ENCODE peak calls at places on chromosomes 5 and 9, in five cellular contexts. One of them, this sample, is unnamed.
A peak's percentile ranks its signal among the peaks of the same experiment; 100 is the strongest.

GRCh38 chr9:8570776-8571175 is 771.2 kb upstream of the DMAC1 start:
- DNase-seq in mesenchymal stem cell: no peak
- DNase-seq in mammary epithelial cell: no peak
- DNase-seq in cardiac muscle cell: no peak
- DNase-seq in suprapubic skin: no peak
- DNase-seq in this sample: peak; percentile 53

GRCh38 chr5:65066787-65067506 is 298.2 kb downstream of the CWC27 start:
- DNase-seq in suprapubic skin: no peak
- DNase-seq in mesenchymal stem cell: no peak
- DNase-seq in cardiac muscle cell: no peak
- DNase-seq in mammary epithelial cell: no peak
- DNase-seq in this sample: no peak

GRCh38 chr9:116566677-116567488 is 120.2 kb upstream of the TRIM32 start:
- DNase-seq in cardiac muscle cell: peak; percentile 63
- DNase-seq in mammary epithelial cell: no peak
- DNase-seq in mesenchymal stem cell: peak; percentile 75
- DNase-seq in suprapubic skin: no peak
- DNase-seq in this sample: peak; percentile 97

GRCh38 chr9:97864396-97864795 is 11.4 kb downstream of the FOXE1 start:
- DNase-seq in cardiac muscle cell: no peak
- DNase-seq in mammary epithelial cell: no peak
- DNase-seq in mesenchymal stem cell: no peak
- DNase-seq in suprapubic skin: no peak
- DNase-seq in this sample: no peak

GRCh38 chr5:179795049-179795862 is 1.5 kb downstream of the LTC4S start:
- DNase-seq in cardiac muscle cell: no peak
- DNase-seq in mesenchymal stem cell: no peak
- DNase-seq in suprapubic skin: peak; percentile 77
- DNase-seq in mammary epithelial cell: peak; percentile 64
- DNase-seq in this sample: peak; percentile 50

GRCh38 chr9:133485531-133486260 is 6.8 kb upstream of the SLC2A6 start:
- DNase-seq in mammary epithelial cell: no peak
- DNase-seq in mesenchymal stem cell: no peak
- DNase-seq in cardiac muscle cell: no peak
- DNase-seq in suprapubic skin: no peak
- DNase-seq in this sample: no peak

GRCh38 chr9:129544766-129545165 is 76.1 kb downstream of the C9orf50 start:
- DNase-seq in mesenchymal stem cell: peak; percentile 33
- DNase-seq in mammary epithelial cell: no peak
- DNase-seq in suprapubic skin: no peak
- DNase-seq in cardiac muscle cell: peak; percentile 24
- DNase-seq in this sample: no peak

GRCh38 chr9:134442486-134443168 is 116.4 kb downstream of the RXRA start:
- DNase-seq in mesenchymal stem cell: no peak
- DNase-seq in cardiac muscle cell: peak; percentile 36
- DNase-seq in mammary epithelial cell: no peak
- DNase-seq in suprapubic skin: no peak
- DNase-seq in this sample: no peak

GRCh38 chr5:63959177-63959982 is 2.9 kb downstream of the HTR1A start:
- DNase-seq in mammary epithelial cell: peak; percentile 28
- DNase-seq in mesenchymal stem cell: no peak
- DNase-seq in cardiac muscle cell: peak; percentile 15
- DNase-seq in suprapubic skin: no peak
- DNase-seq in this sample: no peak

GRCh38 chr9:110173322-110173642 is 34.7 kb downstream of the C9orf152 start:
- DNase-seq in mammary epithelial cell: no peak
- DNase-seq in cardiac muscle cell: no peak
- DNase-seq in mesenchymal stem cell: no peak
- DNase-seq in suprapubic skin: no peak
- DNase-seq in this sample: no peak

DNA sequence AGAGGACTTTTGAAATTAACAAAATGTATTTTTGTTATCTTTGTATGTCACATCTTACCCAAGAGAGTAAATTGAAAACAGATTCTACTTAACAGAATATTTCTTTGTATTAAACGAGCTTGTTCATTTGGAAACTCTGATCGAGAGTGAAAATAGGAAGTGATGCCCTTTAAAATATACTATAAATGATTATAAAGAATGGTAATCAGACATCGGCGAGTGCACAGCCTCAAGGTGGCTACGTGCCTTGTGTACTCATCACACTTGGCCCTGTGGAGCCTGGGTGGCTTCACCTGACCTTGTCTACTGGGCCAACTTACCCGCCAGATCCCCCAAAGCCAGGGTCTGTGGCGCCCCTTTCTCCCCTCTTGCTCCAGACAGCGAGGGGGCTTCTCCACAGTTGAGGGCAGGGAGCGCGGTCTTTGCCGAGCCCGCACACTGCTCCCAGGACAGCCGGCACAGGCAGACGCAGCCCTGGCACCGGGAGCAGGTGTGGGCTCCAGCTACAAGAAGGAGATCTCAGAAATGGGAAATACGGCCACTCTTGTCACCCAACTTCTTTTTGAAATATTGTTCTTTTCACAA is 243.2 kb downstream of the CEMIP2 start:
- DNase-seq in mesenchymal stem cell: no peak
- DNase-seq in suprapubic skin: no peak
- DNase-seq in mammary epithelial cell: no peak
- DNase-seq in cardiac muscle cell: no peak
- DNase-seq in this sample: no peak
- H3K27ac ChIP-seq in mesenchymal stem cell: no peak overlapping the region
- H3K27ac ChIP-seq in suprapubic skin: no peak overlapping the region
- H3K27ac ChIP-seq in mammary epithelial cell: no peak overlapping the region
- H3K27ac ChIP-seq in cardiac muscle cell: no peak overlapping the region
- H3K27ac ChIP-seq in this sample: no peak overlapping the region

DNA sequence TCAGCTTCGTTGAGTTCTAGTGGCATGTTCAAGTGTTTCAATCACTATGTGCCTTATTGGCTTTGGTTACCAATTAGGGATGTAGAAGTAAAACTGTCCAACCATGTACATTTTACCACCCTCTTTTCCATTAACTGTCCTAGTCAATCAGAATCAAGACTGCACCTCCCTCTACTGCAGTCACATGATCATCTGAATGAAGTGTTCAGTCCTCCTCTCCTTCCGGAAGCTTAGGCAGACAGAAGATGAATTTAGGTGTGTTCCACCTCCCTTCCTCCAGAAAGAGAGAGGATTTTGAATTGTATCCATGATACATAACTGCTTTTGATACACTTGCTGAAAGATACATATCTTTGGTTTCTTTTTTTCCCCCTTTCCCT is 133.7 kb downstream of the ERCC6L2 start:
- DNase-seq in mesenchymal stem cell: no peak
- DNase-seq in suprapubic skin: no peak
- DNase-seq in cardiac muscle cell: no peak
- DNase-seq in mammary epithelial cell: no peak
- DNase-seq in this sample: no peak
- H3K36me3 ChIP-seq in mesenchymal stem cell: peaks cover 61% of the 10 kb centered on the region
- H3K36me3 ChIP-seq in suprapubic skin: peaks cover 70% of the 10 kb centered on the region
- H3K36me3 ChIP-seq in cardiac muscle cell: peaks cover 4% of the 10 kb centered on the region
- H3K36me3 ChIP-seq in mammary epithelial cell: peaks cover 1% of the 10 kb centered on the region
- H3K36me3 ChIP-seq in this sample: peaks cover 2% of the 10 kb centered on the region

DNA sequence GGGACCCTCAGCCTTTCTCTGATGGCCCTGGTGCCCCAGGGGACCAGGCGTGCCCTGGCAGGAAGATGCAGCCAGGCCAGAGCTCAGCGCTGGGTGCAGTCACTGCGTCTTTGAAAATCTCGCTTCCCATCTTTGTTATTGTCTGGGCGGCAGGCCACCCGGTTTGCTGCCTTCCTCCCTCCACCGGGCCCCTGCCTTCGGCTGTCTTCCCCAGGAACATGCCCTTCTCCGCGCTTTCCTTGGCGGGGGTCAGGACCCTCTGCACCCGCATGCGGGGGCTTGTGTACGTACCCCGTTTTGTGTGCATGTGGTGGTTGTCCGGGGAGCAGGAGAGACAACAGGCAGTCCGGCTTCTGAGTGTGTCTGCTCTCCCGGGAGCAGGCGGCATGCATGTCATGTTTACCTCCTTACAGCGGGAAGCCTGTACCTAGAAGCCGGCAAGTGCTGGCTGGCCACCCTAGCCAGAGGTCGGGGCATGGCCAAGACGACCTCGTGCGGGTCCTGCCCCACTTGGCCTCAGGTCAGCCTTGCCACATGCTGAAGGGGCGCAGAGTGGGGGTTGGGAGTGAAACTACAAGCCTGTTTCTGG is 49.5 kb downstream of the DAB2IP start:
- DNase-seq in suprapubic skin: no peak
- DNase-seq in mammary epithelial cell: no peak
- DNase-seq in cardiac muscle cell: no peak
- DNase-seq in mesenchymal stem cell: no peak
- DNase-seq in this sample: no peak
- H3K4me3 ChIP-seq in suprapubic skin: peak overlapping the region; percentile 77
- H3K4me3 ChIP-seq in mammary epithelial cell: peak overlapping the region; percentile 72
- H3K4me3 ChIP-seq in cardiac muscle cell: no peak overlapping the region
- H3K4me3 ChIP-seq in mesenchymal stem cell: peak overlapping the region; percentile 79
- H3K4me3 ChIP-seq in this sample: no peak overlapping the region

GRCh38 chr9:68502279-68502678 is 38.4 kb downstream of the TMEM252 start:
- DNase-seq in mammary epithelial cell: no peak
- DNase-seq in mesenchymal stem cell: no peak
- DNase-seq in cardiac muscle cell: no peak
- DNase-seq in suprapubic skin: no peak
- DNase-seq in this sample: no peak
- H3K27ac ChIP-seq in mammary epithelial cell: no peak overlapping the region
- H3K27ac ChIP-seq in mesenchymal stem cell: no peak overlapping the region
- H3K27ac ChIP-seq in cardiac muscle cell: peak overlapping the region; percentile 51
- H3K27ac ChIP-seq in suprapubic skin: no peak overlapping the region
- H3K27ac ChIP-seq in this sample: no peak overlapping the region

DNA sequence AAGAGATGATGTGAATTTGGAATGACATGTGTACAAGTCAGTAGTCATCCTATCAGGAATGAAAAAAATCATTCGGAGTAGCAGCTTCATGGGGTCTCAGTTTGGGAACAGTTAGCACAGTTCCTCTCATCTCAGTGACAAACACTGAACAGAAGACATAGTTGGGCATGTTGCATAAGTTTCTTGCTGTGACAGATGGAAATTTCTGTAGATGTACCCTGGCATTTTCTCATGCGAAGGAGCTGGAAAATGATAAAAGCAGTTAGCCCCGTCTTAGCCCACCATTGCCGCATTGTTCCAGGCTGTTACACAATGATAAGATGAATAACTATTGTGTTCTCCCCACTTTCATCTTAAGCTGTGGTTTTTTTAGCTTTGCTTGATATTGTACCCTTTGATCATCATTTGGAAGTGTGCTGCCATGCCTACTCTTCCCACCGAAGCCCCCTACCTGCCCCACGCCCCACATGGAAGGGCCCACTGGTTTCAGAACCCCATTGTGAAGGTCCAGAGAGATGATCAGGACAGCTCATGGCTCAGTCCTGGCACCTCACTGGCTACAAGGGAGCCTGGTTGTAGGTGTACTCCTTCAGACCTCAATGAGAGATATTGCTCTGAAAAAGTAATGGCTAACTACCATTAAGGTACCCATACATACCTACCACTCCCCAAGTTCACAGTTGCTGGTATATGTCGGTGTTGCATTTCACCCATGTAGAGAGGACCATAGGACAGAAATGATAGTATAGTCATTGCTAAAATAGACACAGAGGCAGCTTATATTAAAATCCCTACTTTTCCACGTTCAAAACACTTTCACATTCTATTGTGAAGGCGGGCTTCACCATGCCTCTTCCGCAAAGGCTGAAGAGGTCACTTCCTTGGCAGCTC is 38.8 kb downstream of the SFXN1 start:
- DNase-seq in cardiac muscle cell: peak; percentile 18
- DNase-seq in mammary epithelial cell: no peak
- DNase-seq in suprapubic skin: no peak
- DNase-seq in mesenchymal stem cell: no peak
- DNase-seq in this sample: no peak
- H3K36me3 ChIP-seq in cardiac muscle cell: peaks cover 77% of the 10 kb centered on the region
- H3K36me3 ChIP-seq in mammary epithelial cell: peaks cover 49% of the 10 kb centered on the region
- H3K36me3 ChIP-seq in suprapubic skin: peaks cover 61% of the 10 kb centered on the region
- H3K36me3 ChIP-seq in mesenchymal stem cell: peaks cover 94% of the 10 kb centered on the region
- H3K36me3 ChIP-seq in this sample: peaks cover 4% of the 10 kb centered on the region

GRCh38 chr5:115179068-115179958 is 9.6 kb upstream of the TRIM36 start:
- DNase-seq in mammary epithelial cell: no peak
- DNase-seq in mesenchymal stem cell: peak; percentile 24
- DNase-seq in cardiac muscle cell: no peak
- DNase-seq in suprapubic skin: no peak
- DNase-seq in this sample: peak; percentile 56
- H3K4me3 ChIP-seq in mammary epithelial cell: peak overlapping the region; percentile 51
- H3K4me3 ChIP-seq in mesenchymal stem cell: peak overlapping the region; percentile 79
- H3K4me3 ChIP-seq in cardiac muscle cell: peak overlapping the region; percentile 44
- H3K4me3 ChIP-seq in suprapubic skin: peak overlapping the region; percentile 52
- H3K4me3 ChIP-seq in this sample: peak overlapping the region; percentile 56

GRCh38 chr5:57696005-57696755 is 213.6 kb upstream of the ACTBL2 start:
- DNase-seq in suprapubic skin: no peak
- DNase-seq in cardiac muscle cell: no peak
- DNase-seq in mammary epithelial cell: peak; percentile 33
- DNase-seq in mesenchymal stem cell: no peak
- DNase-seq in this sample: no peak

GRCh38 chr5:57690724-57691123 is 208.1 kb upstream of the ACTBL2 start:
- DNase-seq in mesenchymal stem cell: no peak
- DNase-seq in suprapubic skin: no peak
- DNase-seq in mammary epithelial cell: no peak
- DNase-seq in cardiac muscle cell: no peak
- DNase-seq in this sample: no peak

GRCh38 chr5:57692582-57693487 is 210.2 kb upstream of the ACTBL2 start:
- DNase-seq in suprapubic skin: peak; percentile 80
- DNase-seq in mammary epithelial cell: peak; percentile 98
- DNase-seq in mesenchymal stem cell: peak; percentile 93
- DNase-seq in cardiac muscle cell: peak; percentile 94
- DNase-seq in this sample: peak; percentile 82

GRCh38 chr5:57695179-57695578 is 212.6 kb upstream of the ACTBL2 start:
- DNase-seq in mesenchymal stem cell: no peak
- DNase-seq in mammary epithelial cell: peak; percentile 50
- DNase-seq in suprapubic skin: no peak
- DNase-seq in cardiac muscle cell: no peak
- DNase-seq in this sample: peak; percentile 48

GRCh38 chr5:57693488-57694305 is 211.1 kb upstream of the ACTBL2 start:
- DNase-seq in suprapubic skin: no peak
- DNase-seq in mammary epithelial cell: peak; percentile 68
- DNase-seq in cardiac muscle cell: peak; percentile 36
- DNase-seq in mesenchymal stem cell: peak; percentile 31
- DNase-seq in this sample: no peak
- H3K27ac ChIP-seq in suprapubic skin: peak overlapping the region; percentile 42
- H3K27ac ChIP-seq in mammary epithelial cell: peak overlapping the region; percentile 90
- H3K27ac ChIP-seq in cardiac muscle cell: no peak overlapping the region
- H3K27ac ChIP-seq in mesenchymal stem cell: peak overlapping the region; percentile 33
- H3K27ac ChIP-seq in this sample: no peak overlapping the region

DNA sequence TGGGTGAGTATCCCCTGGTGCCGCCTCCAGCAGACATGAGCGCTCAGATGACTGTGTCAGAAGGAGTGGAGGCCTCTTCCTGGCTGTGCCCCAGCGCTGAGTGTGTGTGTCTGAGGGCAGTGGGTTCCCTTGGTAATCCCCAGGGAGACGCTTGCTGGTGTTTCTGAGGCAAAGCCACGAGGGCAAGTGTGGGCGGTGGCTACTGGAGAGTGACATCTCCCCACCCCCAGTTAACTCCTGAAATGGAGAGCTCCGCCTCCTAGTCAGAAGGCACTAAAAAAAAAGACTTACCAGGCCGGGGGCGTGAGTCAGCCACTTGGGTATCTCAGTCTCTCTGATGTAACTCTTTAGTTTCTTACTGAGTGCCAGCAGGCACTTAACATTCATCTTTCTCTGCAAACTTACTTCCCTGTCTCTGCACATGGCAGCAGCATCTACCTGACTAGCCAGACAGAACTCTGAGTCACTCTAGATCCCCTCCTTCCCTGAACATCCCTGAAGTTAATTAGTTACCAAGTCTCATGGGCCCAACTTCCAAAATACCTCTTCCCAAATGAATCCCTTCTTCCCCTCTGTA is 19.3 kb downstream of the ORM2 start:
- DNase-seq in mammary epithelial cell: peak; percentile 95
- DNase-seq in suprapubic skin: no peak
- DNase-seq in mesenchymal stem cell: peak; percentile 100
- DNase-seq in cardiac muscle cell: peak; percentile 98
- DNase-seq in this sample: no peak
- H3K36me3 ChIP-seq in mammary epithelial cell: peaks cover 3% of the 10 kb centered on the region
- H3K36me3 ChIP-seq in suprapubic skin: peaks cover 73% of the 10 kb centered on the region
- H3K36me3 ChIP-seq in mesenchymal stem cell: peaks cover 75% of the 10 kb centered on the region
- H3K36me3 ChIP-seq in cardiac muscle cell: peaks cover 33% of the 10 kb centered on the region
- H3K36me3 ChIP-seq in this sample: peaks cover 6% of the 10 kb centered on the region

GRCh38 chr9:130845901-130846381 is 10.9 kb downstream of the ABL1 start:
- DNase-seq in cardiac muscle cell: peak; percentile 91
- DNase-seq in suprapubic skin: no peak
- DNase-seq in mesenchymal stem cell: peak; percentile 84
- DNase-seq in mammary epithelial cell: no peak
- DNase-seq in this sample: no peak
- H3K4me3 ChIP-seq in cardiac muscle cell: no peak overlapping the region
- H3K4me3 ChIP-seq in suprapubic skin: peak overlapping the region; percentile 28
- H3K4me3 ChIP-seq in mesenchymal stem cell: peak overlapping the region; percentile 69
- H3K4me3 ChIP-seq in mammary epithelial cell: peak overlapping the region; percentile 12
- H3K4me3 ChIP-seq in this sample: no peak overlapping the region